ENCODE peak calls at places on chromosome 14, in seven cellular contexts. L is HCT116, R is HepG2, W is GM12878, J is H1, A is SK-N-SH, K is K562. I is an unnamed sample.
A peak's percentile ranks its signal among the peaks of the same experiment; 100 is the strongest.

GRCh38 chr14:86221755-86222154 is 691.8 kb downstream of the FLRT2 start:
- DNase-seq in L (no peak), R (no peak), W (no peak), J (no peak), A (no peak), K (no peak), I (no peak)

GRCh38 chr14:32080001-32080510 is 3.0 kb downstream of the ARHGAP5 start:
- DNase-seq in L (no peak), R (no peak), W (no peak), J (no peak), A (no peak), K (no peak), I (no peak)

GRCh38 chr14:101980700-101981099 is 16.3 kb downstream of the DYNC1H1 start:
- DNase-seq in L (peak; percentile 73), R (peak; percentile 35), W (peak; percentile 77), J (no peak), A (no peak), K (no peak), I (peak; percentile 75)

GRCh38 chr14:59698793-59699192 is 122.2 kb upstream of the CCDC175 start:
- DNase-seq in L (no peak), R (no peak), W (no peak), J (no peak), A (no peak), K (no peak), I (no peak)

GRCh38 chr14:23430733-23431105 is 4.7 kb downstream of the MYH7 start:
- DNase-seq in L (no peak), R (no peak), W (no peak), J (no peak), A (peak; percentile 49), K (no peak), I (no peak)

GRCh38 chr14:99481745-99482099 is 513 bp downstream of the CCNK start:
- DNase-seq in L (no peak), R (no peak), W (no peak), J (no peak), A (no peak), K (no peak), I (no peak)

GRCh38 chr14:30214456-30215090 is 286.9 kb upstream of the PRKD1 start:
- DNase-seq in L (peak; percentile 8), R (peak; percentile 75), W (peak; percentile 8), J (no peak), A (peak; percentile 3), K (peak; percentile 7), I (peak; percentile 79)

GRCh38 chr14:101973356-101973755 is 9.0 kb downstream of the DYNC1H1 start:
- DNase-seq in L (no peak), R (no peak), W (no peak), J (no peak), A (no peak), K (no peak), I (no peak)

GRCh38 chr14:86739761-86740160 is 1209.8 kb downstream of the FLRT2 start:
- DNase-seq in L (no peak), R (peak; percentile 7), W (no peak), J (no peak), A (no peak), K (no peak), I (peak; percentile 7)

GRCh38 chr14:21317433-21317832 is 37.5 kb downstream of the RPGRIP1 start:
- DNase-seq in L (no peak), R (no peak), W (no peak), J (no peak), A (no peak), K (no peak), I (no peak)

GRCh38 chr14:20667957-20668356 is 16.4 kb upstream of the RNASE4 start:
- DNase-seq in L (no peak), R (no peak), W (peak; percentile 85), J (no peak), A (no peak), K (no peak), I (no peak)

GRCh38 chr14:28157289-28157869 is 609.2 kb upstream of the FOXG1 start:
- DNase-seq in L (no peak), R (no peak), W (no peak), J (no peak), A (no peak), K (no peak), I (no peak)

GRCh38 chr14:98122527-98122926 is 1149.5 kb downstream of the BCL11B start:
- DNase-seq in L (no peak), R (no peak), W (no peak), J (no peak), A (no peak), K (no peak), I (no peak)

GRCh38 chr14:23434488-23435219 is 806 bp downstream of the MYH7 start:
- DNase-seq in L (no peak), R (no peak), W (no peak), J (no peak), A (no peak), K (no peak), I (no peak)

GRCh38 chr14:101004954-101005353 is 101.4 kb upstream of the RTL1 start:
- DNase-seq in L (no peak), R (no peak), W (no peak), J (no peak), A (no peak), K (no peak), I (no peak)

GRCh38 chr14:93736378-93737014 is 51.8 kb downstream of the PRIMA1 start:
- DNase-seq in L (no peak), R (peak; percentile 16), W (no peak), J (no peak), A (no peak), K (peak; percentile 14), I (peak; percentile 81)

GRCh38 chr14:50875359-50876090 is 3.7 kb downstream of the ABHD12B start:
- DNase-seq in L (no peak), R (peak; percentile 96), W (peak; percentile 78), J (no peak), A (no peak), K (no peak), I (no peak)

GRCh38 chr14:102828201-102828600 is 51.0 kb downstream of the TRAF3 start:
- DNase-seq in L (no peak), R (no peak), W (no peak), J (no peak), A (no peak), K (no peak), I (no peak)

GRCh38 chr14:100033347-100034052 is 31.7 kb upstream of the EVL start:
- DNase-seq in L (no peak), R (no peak), W (no peak), J (no peak), A (no peak), K (no peak), I (no peak)

GRCh38 chr14:51564986-51565604 is 86.6 kb upstream of the FRMD6 start:
- DNase-seq in L (no peak), R (no peak), W (no peak), J (no peak), A (no peak), K (no peak), I (peak; percentile 93)

DNA sequence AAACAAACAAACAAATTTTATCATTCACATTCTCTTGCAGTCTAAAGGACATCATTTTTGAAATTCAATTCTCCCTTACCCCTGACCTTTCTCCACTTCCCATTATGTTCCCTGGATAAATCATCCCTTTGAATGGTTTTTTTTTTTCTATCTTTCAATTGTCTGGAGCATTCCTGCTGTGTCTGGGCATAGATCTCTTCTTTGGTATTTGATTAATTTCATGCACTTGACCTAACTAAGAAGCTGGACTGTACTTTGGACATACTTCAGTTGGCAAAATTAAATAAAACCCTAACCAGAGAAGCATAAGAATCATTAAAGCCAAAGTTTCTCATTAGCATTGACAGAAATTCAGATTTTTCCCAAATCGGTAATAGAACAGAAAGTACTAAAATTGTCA is 163.6 kb upstream of the BMP4 start:
- DNase-seq in L (no peak), R (no peak), W (no peak), J (no peak), A (no peak), K (no peak), I (no peak)
- TF ChIP-seq JUND in L (no peak), R (no peak), W (no peak), J (no peak), A (no peak), K (no peak), I (no peak)

DNA sequence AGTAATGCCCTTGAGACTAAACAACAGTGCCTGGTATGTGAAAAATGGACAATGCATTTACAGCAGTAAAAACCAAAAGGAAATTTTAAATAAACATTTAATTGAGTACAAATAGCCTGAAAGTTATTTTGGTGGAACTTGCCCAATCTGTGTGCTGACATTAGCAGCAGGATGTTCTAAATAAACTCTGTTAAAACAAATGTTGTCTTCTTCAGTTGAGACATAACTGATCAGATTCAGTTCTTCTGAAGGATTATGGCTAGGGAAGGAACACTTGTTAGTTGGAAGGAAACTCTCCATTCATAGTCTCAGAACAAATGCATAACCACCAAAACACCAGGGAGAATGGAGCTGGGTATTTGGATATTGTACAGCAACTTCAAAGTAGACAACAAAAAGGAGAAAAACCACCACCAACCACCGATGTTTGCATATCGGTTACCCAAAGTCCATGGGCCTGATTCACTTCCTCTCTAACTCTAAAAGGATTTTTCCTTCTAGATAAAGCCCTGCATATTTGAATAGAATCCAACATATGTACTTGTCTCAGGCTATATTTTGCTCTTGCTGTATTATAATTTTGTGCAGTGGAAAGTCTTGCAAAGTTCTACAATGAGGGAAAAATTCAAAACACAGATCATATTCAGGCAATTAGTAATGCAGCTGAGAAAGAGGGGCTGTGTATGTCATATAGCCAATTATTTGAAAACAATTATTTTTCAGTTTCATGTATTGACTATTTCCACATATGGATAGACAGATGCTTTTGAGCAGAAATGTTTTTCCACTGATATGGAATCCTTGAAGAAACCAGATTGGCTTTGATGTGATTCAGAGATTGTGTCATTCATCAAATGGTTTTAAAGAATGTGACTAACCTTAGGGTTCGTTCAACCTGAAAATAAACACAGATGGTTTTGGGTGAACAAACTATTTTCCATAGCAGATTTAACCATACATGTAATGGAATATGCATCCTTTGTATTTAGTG is 152.2 kb upstream of the BMP4 start:
- DNase-seq in L (peak; percentile 48), R (peak; percentile 96), W (no peak), J (no peak), A (no peak), K (no peak), I (no peak)
- TF ChIP-seq JUND in L (peak; percentile 56), R (no peak), W (no peak), J (no peak), A (peak; percentile 57), K (no peak), I (no peak)

DNA sequence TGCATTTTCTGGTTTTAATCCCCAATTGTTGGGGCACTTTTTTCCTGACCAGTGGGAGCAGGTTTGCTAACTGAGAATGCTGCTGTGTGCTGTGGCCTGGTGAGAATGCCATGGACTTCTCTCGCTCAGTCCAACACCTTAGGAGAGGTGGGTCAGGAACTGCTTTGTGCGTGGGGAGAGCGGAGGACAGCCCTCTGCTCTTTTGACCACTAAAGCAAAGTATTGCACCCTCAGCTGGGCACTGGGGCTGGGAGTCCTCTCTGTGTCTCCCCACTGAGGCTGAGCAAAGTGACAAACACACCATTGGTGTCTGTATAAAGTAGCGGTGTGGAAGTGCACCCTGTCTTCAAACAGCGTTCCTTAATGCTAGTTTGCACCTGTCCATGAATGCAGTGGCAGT is 136.2 kb downstream of the SAMD4A start:
- DNase-seq in L (no peak), R (no peak), W (no peak), J (no peak), A (no peak), K (no peak), I (no peak)
- TF ChIP-seq JUND in L (no peak), R (no peak), W (no peak), J (no peak), A (no peak), K (no peak), I (no peak)

DNA sequence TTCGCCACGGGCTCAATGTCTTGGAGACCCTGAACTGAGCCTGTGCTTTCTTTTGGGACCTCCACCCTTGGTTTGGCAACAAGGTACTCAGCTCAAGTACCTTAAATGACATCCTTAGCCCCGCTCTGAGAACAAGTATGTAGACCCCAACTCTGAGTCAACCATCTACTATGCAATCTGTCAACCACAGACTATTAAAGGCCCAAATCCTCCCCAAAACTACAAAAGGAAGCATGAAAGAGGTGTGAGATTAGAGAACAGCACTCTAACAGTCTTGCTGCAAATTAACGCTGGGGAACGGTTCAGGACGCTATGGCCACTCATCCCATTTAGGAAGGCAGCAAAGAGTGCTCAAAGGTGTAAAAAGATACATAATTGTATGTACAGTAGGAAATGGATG is 52.1 kb downstream of the CCDC88C start:
- DNase-seq in L (no peak), R (no peak), W (no peak), J (no peak), A (no peak), K (no peak), I (no peak)
- TF ChIP-seq JUND in L (no peak), R (no peak), W (no peak), J (no peak), A (no peak), K (no peak), I (no peak)

I was measured in T47D.